ENCODE peak calls at places on chromosomes 4 and X, in seven cellular contexts. G, A, K, R, B, Q and I are unnamed samples.

GRCh38 chr4:75733369-75733768 is 9.0 kb downstream of the USO1 start:
- DNase-seq in G (no peak), A (no peak), K (no peak), R (no peak), B (no peak), Q (no peak), I (no peak)

GRCh38 chr4:64330143-64330542 is 79.1 kb downstream of the TECRL start:
- DNase-seq in G (no peak), A (no peak), K (no peak), R (no peak), B (no peak), Q (no peak), I (no peak)

GRCh38 chr4:165345663-165346417 is 18.4 kb downstream of the MSMO1 start:
- DNase-seq in G (no peak), A (no peak), K (no peak), R (no peak), B (no peak), Q (peak), I (no peak)

GRCh38 chrX:68685722-68686683 is 38.5 kb downstream of the STARD8 start:
- DNase-seq in G (no peak), A (no peak), K (no peak), R (no peak), B (no peak), Q (peak), I (no peak)

GRCh38 chr4:71713611-71714203 is 70.2 kb downstream of the GC start:
- DNase-seq in G (no peak), A (no peak), K (peak), R (no peak), B (peak), Q (peak), I (no peak)

GRCh38 chr4:93000914-93001313 is 697.1 kb downstream of the GRID2 start:
- DNase-seq in G (no peak), A (no peak), K (no peak), R (no peak), B (no peak), Q (no peak), I (no peak)

GRCh38 chrX:112704226-112704625 is 24.5 kb upstream of the LHFPL1 start:
- DNase-seq in G (no peak), A (no peak), K (no peak), R (no peak), B (no peak), Q (no peak), I (no peak)

GRCh38 chrX:2863646-2864045 is 34.9 kb downstream of the GYG2 start:
- DNase-seq in G (no peak), A (no peak), K (no peak), R (no peak), B (no peak), Q (peak), I (no peak)

GRCh38 chrX:7262551-7262950 is 114.6 kb upstream of the PUDP start:
- DNase-seq in G (no peak), A (no peak), K (no peak), R (no peak), B (no peak), Q (no peak), I (no peak)

GRCh38 chr4:120327276-120327675 is 260.6 kb upstream of the MAD2L1 start:
- DNase-seq in G (no peak), A (no peak), K (no peak), R (no peak), B (no peak), Q (no peak), I (no peak)

GRCh38 chrX:150084474-150085229 is 146.4 kb upstream of the EOLA2 start:
- DNase-seq in G (no peak), A (no peak), K (no peak), R (no peak), B (peak), Q (peak), I (no peak)

GRCh38 chr4:3793545-3793944 is 27.4 kb downstream of the ADRA2C start:
- DNase-seq in G (no peak), A (no peak), K (no peak), R (no peak), B (no peak), Q (no peak), I (no peak)

GRCh38 chrX:73289039-73289438 is 74.4 kb upstream of the NAP1L2 start:
- DNase-seq in G (no peak), A (no peak), K (no peak), R (no peak), B (no peak), Q (no peak), I (no peak)

GRCh38 chrX:107714196-107714811 is 61.3 kb downstream of the TSC22D3 start:
- DNase-seq in G (no peak), A (peak), K (no peak), R (peak), B (no peak), Q (peak), I (no peak)

GRCh38 chr4:40121515-40121914 is 64.9 kb downstream of the N4BP2 start:
- DNase-seq in G (no peak), A (no peak), K (no peak), R (no peak), B (peak), Q (peak), I (no peak)

GRCh38 chr4:155496294-155496626 is 119.5 kb upstream of the MAP9 start:
- DNase-seq in G (no peak), A (no peak), K (no peak), R (no peak), B (no peak), Q (no peak), I (no peak)

GRCh38 chrX:37959212-37960021 is 46.9 kb upstream of the SYTL5 start:
- DNase-seq in G (no peak), A (no peak), K (no peak), R (no peak), B (no peak), Q (no peak), I (no peak)

GRCh38 chr4:98656443-98656842 is 2.0 kb downstream of the TSPAN5 start:
- DNase-seq in G (no peak), A (no peak), K (no peak), R (no peak), B (no peak), Q (no peak), I (no peak)

GRCh38 chrX:24257011-24257410 is 56.9 kb downstream of the SUPT20HL2 start:
- DNase-seq in G (no peak), A (no peak), K (no peak), R (no peak), B (no peak), Q (no peak), I (no peak)

GRCh38 chr4:86961605-86962295 is 26.9 kb downstream of the AFF1 start:
- DNase-seq in G (no peak), A (no peak), K (no peak), R (no peak), B (no peak), Q (peak), I (no peak)

GRCh38 chrX:10769696-10770619 is 149.6 kb upstream of the MID1 start:
- DNase-seq in G (no peak), A (no peak), K (no peak), R (no peak), B (no peak), Q (peak), I (no peak)

GRCh38 chrX:40145001-40145631 is 47.4 kb upstream of the BCOR start:
- DNase-seq in G (no peak), A (no peak), K (no peak), R (no peak), B (no peak), Q (no peak), I (no peak)

GRCh38 chr4:28702571-28702970 is 1841.9 kb downstream of the STIM2 start:
- DNase-seq in G (no peak), A (no peak), K (no peak), R (no peak), B (no peak), Q (no peak), I (no peak)

GRCh38 chr4:149531861-149532260 is 283.8 kb downstream of the IQCM start:
- DNase-seq in G (no peak), A (no peak), K (no peak), R (no peak), B (no peak), Q (peak), I (no peak)

GRCh38 chr4:8647094-8647570 is 54.6 kb downstream of the CPZ start:
- DNase-seq in G (no peak), A (no peak), K (no peak), R (no peak), B (no peak), Q (no peak), I (no peak)

GRCh38 chrX:46573896-46574336 is 351 bp downstream of the CHST7 start:
- DNase-seq in G (no peak), A (peak), K (peak), R (peak), B (no peak), Q (peak), I (no peak)

GRCh38 chrX:151870603-151871002 is 42.1 kb upstream of the MAGEA4 start:
- DNase-seq in G (no peak), A (no peak), K (no peak), R (no peak), B (no peak), Q (peak), I (no peak)

GRCh38 chr4:99574530-99575314 is at the start of gene MTTP:
- DNase-seq in G (no peak), A (no peak), K (no peak), R (no peak), B (no peak), Q (no peak), I (no peak)

GRCh38 chrX:40867352-40867751 is 132.0 kb upstream of the MED14 start:
- DNase-seq in G (no peak), A (no peak), K (no peak), R (no peak), B (no peak), Q (peak), I (no peak)

GRCh38 chr4:80271806-80272205 is 5.3 kb downstream of the FGF5 start:
- DNase-seq in G (no peak), A (no peak), K (no peak), R (no peak), B (no peak), Q (peak), I (no peak)

GRCh38 chrX:103398321-103398937 is 22.1 kb downstream of the BEX3 start:
- DNase-seq in G (no peak), A (no peak), K (no peak), R (no peak), B (no peak), Q (peak), I (no peak)

GRCh38 chr4:68344049-68344448 is 5.8 kb downstream of the YTHDC1 start:
- DNase-seq in G (no peak), A (no peak), K (no peak), R (no peak), B (no peak), Q (no peak), I (no peak)